ENCODE peak calls at places on chromosomes 13 and 19, in five cellular contexts. K is activated naive CD8-positive, alpha-beta T cell treated with anti-CD3 and anti-CD28 coated beads, Interleukin-2, amount 50 U/mL, for 24 hours; G is activated CD8-positive, alpha-beta memory T cell treated with anti-CD3 and anti-CD28 coated beads for 1 hour; U is left ventricle myocardium inferior; H is dorsolateral prefrontal cortex. Y is an unnamed sample.

GRCh38 chr13:108113407-108113806 is 101.9 kb downstream of the LIG4 start:
- DNase-seq in U (no peak), K (no peak), H (no peak), G (no peak), Y (no peak)

GRCh38 chr13:41751277-41751676 is 209.6 kb downstream of the VWA8 start:
- DNase-seq in K (no peak), H (no peak), G (no peak), U (peak), Y (no peak)

GRCh38 chr13:51583875-51584730 is at the start of gene WDFY2:
- DNase-seq in G (peak), K (peak), H (peak), U (peak), Y (peak)

GRCh38 chr19:5691205-5691929 is 1.3 kb downstream of the RPL36 start:
- DNase-seq in H (peak), K (peak), G (no peak), U (peak), Y (peak)

GRCh38 chr19:23887642-23888041 is 27.0 kb upstream of the ZNF726 start:
- DNase-seq in U (no peak), H (no peak), K (no peak), G (no peak), Y (peak)

GRCh38 chr19:45092747-45093678 is at the start of gene PPP1R37:
- DNase-seq in G (peak), H (peak), K (peak), U (peak), Y (peak)

GRCh38 chr19:39499082-39499642 is 415 bp downstream of the DLL3 start:
- DNase-seq in U (no peak), G (no peak), H (no peak), K (no peak), Y (no peak)

GRCh38 chr19:5334366-5334739 is 6.3 kb downstream of the PTPRS start:
- DNase-seq in U (no peak), H (no peak), G (no peak), K (no peak), Y (no peak)

GRCh38 chr13:40101708-40102359 is 446.4 kb downstream of the COG6 start:
- DNase-seq in G (no peak), H (no peak), K (peak), U (no peak), Y (no peak)

GRCh38 chr19:1774999-1775772 is 21.9 kb downstream of the ONECUT3 start:
- DNase-seq in H (no peak), U (no peak), G (no peak), K (peak), Y (no peak)

GRCh38 chr13:44086389-44086788 is 206.7 kb downstream of the LACC1 start:
- DNase-seq in K (no peak), U (no peak), H (no peak), G (no peak), Y (no peak)

GRCh38 chr13:42875448-42876269 is 94.3 kb downstream of the FAM216B start:
- DNase-seq in U (no peak), H (no peak), K (no peak), G (no peak), Y (no peak)

GRCh38 chr19:15331419-15332310 is 674 bp downstream of the BRD4 start:
- DNase-seq in H (no peak), U (peak), G (no peak), K (peak), Y (peak)

GRCh38 chr19:11541238-11541637 is 2.6 kb downstream of the CNN1 start:
- DNase-seq in G (no peak), H (no peak), U (no peak), K (no peak), Y (no peak)

GRCh38 chr19:1254081-1254527 is 5.7 kb downstream of the MIDN start:
- DNase-seq in H (peak), U (no peak), G (no peak), K (no peak), Y (peak)

GRCh38 chr13:82747331-82747730 is 1134.9 kb downstream of the SLITRK1 start:
- DNase-seq in H (no peak), K (no peak), U (no peak), G (no peak), Y (no peak)

GRCh38 chr19:40466219-40467006 is at the start of gene SPTBN4:
- DNase-seq in G (peak), H (peak), K (peak), U (no peak), Y (no peak)

GRCh38 chr13:26621731-26622401 is 64.4 kb downstream of the WASF3 start:
- DNase-seq in H (no peak), U (no peak), K (no peak), G (no peak), Y (no peak)

Y was measured in right lobe of liver.